ENCODE peak calls at places on chromosomes 13 and 19, in ten cellular contexts. C is neural progenitor cell; R is CD4-positive, alpha-beta memory T cell; T is tibial nerve; M is colonic mucosa; X is psoas muscle; J is NT2/D1; G is upper lobe of right lung; U is Panc1; I is heart left ventricle. Q is an unnamed sample.

GRCh38 chr13:83085186-83085900 is 796.9 kb downstream of the SLITRK1 start:
- DNase-seq in C (no peak), R (no peak), T (no peak), M (no peak), X (no peak), J (no peak), G (no peak), U (no peak), I (no peak), Q (peak; percentile 76)

GRCh38 chr19:21138130-21138529 is 3.7 kb upstream of the ZNF431 start:
- DNase-seq in C (no peak), R (no peak), T (no peak), M (no peak), X (no peak), J (no peak), G (no peak), U (no peak), I (no peak), Q (no peak)

GRCh38 chr13:44768233-44768632 is 192.1 kb upstream of the TSC22D1 start:
- DNase-seq in C (no peak), R (peak; percentile 38), T (no peak), M (no peak), X (no peak), J (no peak), G (no peak), U (no peak), I (no peak), Q (no peak)

GRCh38 chr19:18208098-18208951 is 4.5 kb upstream of the RAB3A start:
- DNase-seq in C (peak; percentile 57), R (peak; percentile 34), T (no peak), M (peak; percentile 48), X (peak; percentile 71), J (no peak), G (peak; percentile 75), U (no peak), I (no peak), Q (peak; percentile 69)

GRCh38 chr19:40441719-40442253 is 2.3 kb downstream of the SERTAD3 start:
- DNase-seq in C (no peak), R (no peak), T (no peak), M (no peak), X (no peak), J (no peak), G (no peak), U (no peak), I (no peak), Q (no peak)

GRCh38 chr13:37059136-37059847 is at the start of gene SUPT20H:
- DNase-seq in C (peak; percentile 96), R (peak; percentile 90), T (peak; percentile 87), M (peak; percentile 95), X (peak; percentile 97), J (peak; percentile 80), G (peak; percentile 98), U (no peak), I (peak; percentile 95), Q (peak; percentile 97)

GRCh38 chr19:45099465-45100201 is 6.7 kb downstream of the PPP1R37 start:
- DNase-seq in C (peak; percentile 73), R (no peak), T (no peak), M (no peak), X (peak; percentile 70), J (no peak), G (no peak), U (no peak), I (peak; percentile 51), Q (no peak)

GRCh38 chr13:71290963-71291937 is 575.8 kb downstream of the DACH1 start:
- DNase-seq in C (no peak), R (peak; percentile 79), T (peak; percentile 39), M (no peak), X (no peak), J (no peak), G (no peak), U (peak; percentile 13), I (peak; percentile 28), Q (peak; percentile 3)

GRCh38 chr19:33647146-33647545 is 25.4 kb downstream of the CHST8 start:
- DNase-seq in C (no peak), R (no peak), T (no peak), M (no peak), X (no peak), J (no peak), G (no peak), U (no peak), I (no peak), Q (no peak)

GRCh38 chr13:99465454-99465853 is 35.8 kb upstream of the TM9SF2 start:
- DNase-seq in C (no peak), R (no peak), T (no peak), M (no peak), X (no peak), J (no peak), G (no peak), U (no peak), I (no peak), Q (no peak)

GRCh38 chr19:29376855-29377354 is 148.9 kb upstream of the VSTM2B start:
- DNase-seq in C (no peak), R (no peak), T (no peak), M (peak; percentile 13), X (no peak), J (no peak), G (no peak), U (no peak), I (no peak), Q (no peak)

GRCh38 chr13:109243311-109243951 is 543.0 kb downstream of the IRS2 start:
- DNase-seq in C (no peak), R (no peak), T (no peak), M (no peak), X (no peak), J (no peak), G (no peak), U (no peak), I (peak; percentile 68), Q (peak; percentile 88)

GRCh38 chr19:13902993-13903555 is 2.8 kb downstream of the BRME1 start:
- DNase-seq in C (no peak), R (no peak), T (no peak), M (no peak), X (no peak), J (no peak), G (no peak), U (no peak), I (no peak), Q (peak; percentile 26)

GRCh38 chr19:15299568-15300409 is 32.5 kb downstream of the BRD4 start:
- DNase-seq in C (no peak), R (no peak), T (no peak), M (no peak), X (no peak), J (no peak), G (peak; percentile 47), U (no peak), I (no peak), Q (peak; percentile 89)
- H3K4me1 ChIP-seq in C (peaks cover 29% of the 10 kb centered on the region), R (peaks cover 95% of the 10 kb centered on the region), T (peaks cover 68% of the 10 kb centered on the region), M (peaks cover 31% of the 10 kb centered on the region), X (peaks cover 91% of the 10 kb centered on the region), J (peaks cover 24% of the 10 kb centered on the region), G (peaks cover 97% of the 10 kb centered on the region), U (peaks cover 68% of the 10 kb centered on the region), I (peaks cover 98% of the 10 kb centered on the region), Q (peaks cover 81% of the 10 kb centered on the region)

GRCh38 chr19:48507911-48508439 is 3.7 kb downstream of the LMTK3 start:
- DNase-seq in C (no peak), R (no peak), T (no peak), M (no peak), X (no peak), J (no peak), G (no peak), U (no peak), I (no peak), Q (no peak)

GRCh38 chr19:48509467-48510194 is 2.0 kb downstream of the LMTK3 start:
- DNase-seq in C (peak; percentile 34), R (no peak), T (no peak), M (no peak), X (no peak), J (no peak), G (no peak), U (no peak), I (no peak), Q (no peak)

GRCh38 chr19:48502720-48503018 is 9.0 kb downstream of the LMTK3 start:
- DNase-seq in C (no peak), R (no peak), T (no peak), M (no peak), X (no peak), J (no peak), G (no peak), U (no peak), I (no peak), Q (no peak)

GRCh38 chr19:48508729-48509310 is 2.8 kb downstream of the LMTK3 start:
- DNase-seq in C (no peak), R (no peak), T (no peak), M (no peak), X (no peak), J (no peak), G (no peak), U (no peak), I (no peak), Q (no peak)

DNA sequence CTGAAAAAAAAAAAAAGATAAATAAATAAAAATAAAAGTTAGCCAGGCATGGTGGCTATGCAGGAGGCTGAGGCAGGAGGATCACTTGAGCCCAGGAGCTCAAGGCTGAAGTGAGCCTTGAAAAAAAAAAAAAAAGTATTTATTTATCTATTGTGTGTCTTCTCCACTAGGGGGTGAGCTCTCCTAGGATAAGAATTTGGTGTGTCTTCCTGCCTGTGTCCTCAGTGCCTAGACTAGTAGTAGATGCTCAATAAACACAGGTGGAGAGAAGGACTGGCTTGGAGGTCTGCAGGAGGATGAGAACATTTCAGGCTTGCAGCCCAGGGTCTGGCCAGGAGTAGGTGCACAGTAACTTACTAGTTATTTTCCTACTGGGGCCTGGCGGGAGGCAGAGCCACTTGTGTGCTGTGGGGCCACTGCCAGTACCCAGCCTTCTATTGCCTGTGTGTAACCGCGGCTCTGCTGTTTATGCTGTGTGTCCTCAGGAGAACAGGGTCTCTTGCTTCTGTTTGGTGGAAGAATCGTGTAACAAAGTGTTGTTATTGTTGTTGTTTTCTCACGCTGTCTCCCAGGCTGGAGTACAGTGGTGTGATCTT is 5.4 kb downstream of the LMTK3 start:
- DNase-seq in C (peak; percentile 47), R (peak; percentile 67), T (no peak), M (no peak), X (no peak), J (no peak), G (no peak), U (no peak), I (no peak), Q (peak; percentile 74)
- H3K27me3 ChIP-seq in C (peaks cover 6% of the 10 kb centered on the region), R (no peaks in the 10 kb centered on the region), T (no peaks in the 10 kb centered on the region), M (peaks cover 8% of the 10 kb centered on the region), X (peaks cover 8% of the 10 kb centered on the region), J (peaks cover 6% of the 10 kb centered on the region), G (peaks cover 9% of the 10 kb centered on the region), U (no peaks in the 10 kb centered on the region), I (peaks cover 6% of the 10 kb centered on the region), Q (peaks cover 28% of the 10 kb centered on the region)

GRCh38 chr13:75417647-75418046 is 64.3 kb downstream of the TBC1D4 start:
- DNase-seq in C (no peak), R (no peak), T (no peak), M (no peak), X (no peak), J (no peak), G (no peak), U (no peak), I (no peak), Q (no peak)
- H3K4me1 ChIP-seq in C (peaks cover 7% of the 10 kb centered on the region), R (no peaks in the 10 kb centered on the region), T (peaks cover 26% of the 10 kb centered on the region), M (no peaks in the 10 kb centered on the region), X (peaks cover 76% of the 10 kb centered on the region), J (no peaks in the 10 kb centered on the region), G (peaks cover 38% of the 10 kb centered on the region), U (peaks cover 3% of the 10 kb centered on the region), I (peaks cover 45% of the 10 kb centered on the region), Q (peaks cover 67% of the 10 kb centered on the region)

DNA sequence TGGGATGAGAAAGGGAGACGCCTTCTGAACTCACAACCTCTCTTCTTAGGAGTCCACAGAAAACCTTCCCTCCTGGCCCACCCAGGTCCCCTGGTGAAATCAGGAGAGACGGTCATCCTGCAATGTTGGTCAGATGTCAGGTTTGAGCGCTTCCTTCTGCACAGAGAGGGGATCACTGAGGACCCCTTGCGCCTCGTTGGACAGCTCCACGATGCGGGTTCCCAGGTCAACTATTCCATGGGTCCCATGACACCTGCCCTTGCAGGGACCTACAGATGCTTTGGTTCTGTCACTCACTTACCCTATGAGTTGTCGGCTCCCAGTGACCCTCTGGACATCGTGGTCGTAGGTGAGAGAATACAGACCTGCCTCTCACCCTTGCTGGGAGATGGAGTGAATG is 3.3 kb downstream of the KIR3DL3 start:
- DNase-seq in C (no peak), R (no peak), T (no peak), M (no peak), X (no peak), J (no peak), G (no peak), U (no peak), I (no peak), Q (no peak)
- H3K27me3 ChIP-seq in C (no peaks in the 10 kb centered on the region), R (no peaks in the 10 kb centered on the region), T (no peaks in the 10 kb centered on the region), M (no peaks in the 10 kb centered on the region), X (peaks cover 4% of the 10 kb centered on the region), J (peaks cover 38% of the 10 kb centered on the region), G (no peaks in the 10 kb centered on the region), U (peaks cover 18% of the 10 kb centered on the region), I (no peaks in the 10 kb centered on the region), Q (no peaks in the 10 kb centered on the region)